ENCODE peak calls at places on chromosomes 6 and 20, in nine cellular contexts. A, C, Y, Q, T, K, U, R and I are unnamed samples.

GRCh38 chr6:109021870-109022269 is 72.8 kb downstream of the SESN1 start:
- DNase-seq in K (no peak), R (no peak), T (no peak), C (no peak), A (no peak), U (no peak), Q (no peak), Y (no peak), I (no peak)

GRCh38 chr20:33127422-33128097 is 40.4 kb upstream of the BPIFA2 start:
- DNase-seq in Q (peak; percentile 12), U (no peak), C (no peak), A (no peak), T (no peak), R (no peak), Y (no peak), K (no peak), I (peak; percentile 13)

GRCh38 chr6:18307006-18307405 is 42.7 kb upstream of the DEK start:
- DNase-seq in Y (no peak), A (peak; percentile 64), R (no peak), C (no peak), K (peak; percentile 96), T (no peak), U (no peak), Q (no peak), I (peak; percentile 57)

GRCh38 chr20:50784464-50784863 is 10.4 kb upstream of the BCAS4 start:
- DNase-seq in Q (no peak), U (no peak), C (no peak), R (no peak), K (no peak), Y (no peak), T (no peak), A (no peak), I (no peak)

GRCh38 chr20:61980647-61981583 is 84.8 kb downstream of the TAF4 start:
- DNase-seq in T (peak; percentile 8), Q (peak; percentile 60), A (peak; percentile 24), Y (no peak), K (no peak), R (peak; percentile 66), U (no peak), C (no peak), I (peak; percentile 66)

GRCh38 chr20:47289989-47290388 is 66.5 kb downstream of the ZMYND8 start:
- DNase-seq in Q (no peak), K (no peak), C (no peak), U (no peak), T (no peak), R (no peak), Y (no peak), A (peak; percentile 21), I (no peak)

GRCh38 chr20:35329435-35330139 is 37.4 kb upstream of the FAM83C start:
- DNase-seq in Y (peak; percentile 73), C (peak; percentile 14), R (peak; percentile 83), Q (peak; percentile 65), K (no peak), U (no peak), A (peak; percentile 51), T (peak; percentile 46), I (peak; percentile 93)

GRCh38 chr6:166436195-166437139 is 53.7 kb upstream of the MPC1 start:
- DNase-seq in A (no peak), U (no peak), K (no peak), R (no peak), C (no peak), Q (no peak), Y (no peak), T (no peak), I (no peak)

GRCh38 chr20:49969946-49970345 is 12.8 kb upstream of the SNAI1 start:
- DNase-seq in T (no peak), K (peak; percentile 77), Q (no peak), C (no peak), R (peak; percentile 81), U (no peak), A (no peak), Y (no peak), I (no peak)

GRCh38 chr6:109523478-109523877 is 40.5 kb upstream of the ZBTB24 start:
- DNase-seq in T (peak; percentile 64), Y (no peak), U (no peak), A (peak; percentile 92), Q (no peak), K (no peak), C (no peak), R (peak; percentile 79), I (no peak)

GRCh38 chr20:44810391-44811149 is at the start of gene RIMS4:
- DNase-seq in A (peak; percentile 37), K (no peak), Q (peak; percentile 88), Y (no peak), C (peak; percentile 49), U (no peak), R (no peak), T (no peak), I (peak; percentile 77)

GRCh38 chr6:21808551-21809181 is 215.1 kb downstream of the SOX4 start:
- DNase-seq in K (no peak), T (peak; percentile 81), C (no peak), U (no peak), R (no peak), Y (peak; percentile 41), Q (no peak), A (peak; percentile 22), I (no peak)

DNA sequence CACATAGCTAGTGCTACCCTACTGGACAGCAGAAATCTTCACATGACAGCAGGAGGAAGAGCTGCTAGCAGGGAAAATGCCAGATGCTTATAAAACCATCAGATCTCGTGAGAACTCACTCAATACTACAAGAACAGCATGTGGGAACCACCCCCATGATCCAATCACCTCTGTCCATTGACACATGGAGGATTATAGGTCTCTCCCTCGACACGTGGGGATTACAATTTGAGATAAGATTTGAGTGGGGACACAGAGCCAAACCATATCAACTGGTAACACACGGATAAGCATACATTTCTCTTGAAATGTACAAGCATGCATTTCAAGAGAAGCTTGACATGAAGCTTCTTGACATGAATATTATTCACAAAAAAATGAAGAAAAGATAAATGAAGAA is 64.1 kb downstream of the MMS22L start:
- DNase-seq in U (no peak), Q (no peak), A (no peak), K (no peak), T (no peak), R (no peak), Y (no peak), C (no peak), I (no peak)
- H3K9ac ChIP-seq in U (no peak overlapping the region), Q (no peak overlapping the region), A (no peak overlapping the region), K (no peak overlapping the region), T (no peak overlapping the region), R (no peak overlapping the region), Y (no peak overlapping the region), C (no peak overlapping the region), I (no peak overlapping the region)

DNA sequence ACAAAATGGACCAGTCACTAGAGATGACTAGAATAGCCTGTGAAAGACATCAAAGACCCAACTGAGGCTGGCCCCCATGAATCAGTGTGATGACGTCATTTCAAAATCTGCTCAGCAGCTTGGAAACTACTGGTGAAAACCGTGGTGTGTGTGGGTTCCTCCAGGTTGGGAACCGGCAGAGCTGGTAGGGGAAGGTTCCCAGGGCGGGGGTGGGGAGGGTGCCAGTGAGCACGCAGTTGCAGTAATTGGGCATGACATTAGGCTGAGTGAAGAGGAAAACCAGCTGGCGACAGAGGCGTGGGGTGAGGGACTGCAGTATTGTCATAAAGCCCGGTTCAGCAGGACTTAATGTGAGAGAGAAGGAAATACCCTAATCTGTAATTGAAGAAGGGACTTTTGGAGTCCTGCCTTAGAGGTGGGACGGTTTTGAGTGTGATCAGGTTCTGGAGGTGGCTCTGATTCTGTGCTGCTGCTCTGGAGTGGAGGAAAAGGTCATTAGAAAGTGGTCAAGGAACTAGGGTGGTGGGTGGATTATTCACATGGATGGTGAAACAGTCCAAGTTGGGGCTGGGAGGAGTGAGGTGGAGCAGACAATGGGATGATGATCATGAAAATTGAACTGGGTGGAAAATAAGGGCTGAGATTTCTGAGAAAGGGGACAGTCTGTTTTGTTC is 52.0 kb upstream of the MTHFD1L start:
- DNase-seq in R (peak; percentile 72), T (peak; percentile 65), Q (no peak), Y (peak; percentile 28), C (no peak), U (no peak), A (peak; percentile 82), K (no peak), I (no peak)
- H3K9ac ChIP-seq in R (peak overlapping the region; percentile 75), T (no peak overlapping the region), Q (no peak overlapping the region), Y (no peak overlapping the region), C (no peak overlapping the region), U (no peak overlapping the region), A (peak overlapping the region; percentile 29), K (peak overlapping the region; percentile 46), I (no peak overlapping the region)

GRCh38 chr6:73515204-73516101 is 5.4 kb downstream of the EEF1A1 start:
- DNase-seq in T (peak; percentile 91), K (no peak), A (peak; percentile 91), C (no peak), R (peak; percentile 73), Y (peak; percentile 62), Q (peak; percentile 78), U (no peak), I (peak; percentile 65)

GRCh38 chr6:73513496-73513854 is 7.4 kb downstream of the EEF1A1 start:
- DNase-seq in A (peak; percentile 36), T (peak; percentile 30), R (peak; percentile 26), Y (no peak), K (no peak), C (no peak), U (no peak), Q (no peak), I (no peak)

GRCh38 chr6:73514746-73515110 is 6.1 kb downstream of the EEF1A1 start:
- DNase-seq in A (peak; percentile 32), T (peak; percentile 38), Q (no peak), Y (no peak), R (no peak), U (no peak), K (no peak), C (no peak), I (peak; percentile 77)

GRCh38 chr6:73519943-73520687 is 717 bp downstream of the EEF1A1 start:
- DNase-seq in T (peak; percentile 80), K (peak; percentile 78), R (peak; percentile 43), U (peak; percentile 95), Q (peak; percentile 73), C (no peak), Y (peak; percentile 69), A (peak; percentile 95), I (peak; percentile 64)

DNA sequence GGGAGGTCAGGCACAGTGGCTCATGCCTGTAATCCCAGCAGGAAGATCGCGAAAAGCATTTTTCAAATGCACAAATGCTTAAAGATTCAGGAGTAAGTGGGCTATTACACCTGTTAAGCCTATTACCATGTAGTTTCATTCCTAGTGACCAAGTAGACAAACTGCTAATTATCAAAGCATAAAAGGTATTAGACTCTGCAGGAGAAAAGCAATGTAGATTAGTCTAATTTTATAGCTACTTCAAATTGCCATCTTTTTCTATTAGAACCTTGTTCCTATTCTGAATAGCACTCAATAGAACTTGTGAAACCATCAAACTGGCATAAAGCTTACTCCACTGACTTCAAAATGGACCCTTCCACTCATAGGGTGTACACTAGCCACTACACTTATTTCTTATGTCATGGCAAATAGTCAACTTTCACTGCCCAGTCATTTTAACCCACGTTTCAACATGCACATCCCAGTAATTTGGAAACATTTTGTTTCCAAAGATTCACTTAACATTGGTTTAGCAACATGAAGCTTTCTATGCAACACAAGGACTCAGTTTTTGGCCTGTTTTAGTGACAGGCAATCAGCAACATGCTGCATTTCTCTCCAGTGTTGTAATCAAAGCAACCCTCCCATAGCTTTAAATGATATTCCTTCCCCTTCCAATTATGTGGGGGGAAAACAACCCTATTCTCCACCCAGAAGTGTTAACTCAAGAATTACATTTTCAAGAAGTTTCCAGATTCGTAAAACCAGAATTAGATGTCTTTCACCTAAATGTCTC is 3.9 kb downstream of the EEF1A1 start:
- DNase-seq in U (no peak), T (peak; percentile 37), C (no peak), Q (no peak), K (no peak), Y (no peak), A (peak; percentile 57), R (no peak), I (no peak)
- H3K9ac ChIP-seq in U (no peak overlapping the region), T (no peak overlapping the region), C (no peak overlapping the region), Q (no peak overlapping the region), K (no peak overlapping the region), Y (peak overlapping the region; percentile 7), A (peak overlapping the region; percentile 100), R (peak overlapping the region; percentile 21), I (peak overlapping the region; percentile 99)

GRCh38 chr6:84033523-84034451 is at the start of gene MRAP2:
- DNase-seq in A (peak; percentile 61), Q (peak; percentile 78), T (no peak), C (peak; percentile 53), R (no peak), U (peak; percentile 79), Y (peak; percentile 45), K (no peak), I (peak; percentile 84)
- H3K9ac ChIP-seq in A (peak within 1 kb of the TSS; percentile 53), Q (no peak within 1 kb of the TSS), T (no peak within 1 kb of the TSS), C (peak within 1 kb of the TSS; percentile 47), R (no peak within 1 kb of the TSS), U (no peak within 1 kb of the TSS), Y (peak within 1 kb of the TSS; percentile 46), K (peak within 1 kb of the TSS; percentile 50), I (peak within 1 kb of the TSS; percentile 51)